ENCODE peak calls at places on chromosomes 6 and 20, in seven cellular contexts. One of them, this sample, is unnamed.

GRCh38 chr6:80333342-80333741 is 226.9 kb downstream of the BCKDHB start:
- ATAC-seq in HCT116: no peak
- ATAC-seq in activated T-cell treated with anti-CD3 and anti-CD28 coated beads, Interleukin-2, amount 50 U/mL, for 72 hours: no peak
- ATAC-seq in IMR-90: no peak
- ATAC-seq in activated CD8-positive, alpha-beta memory T cell treated with anti-CD3 and anti-CD28 coated beads, Interleukin-2, amount 10 ng/mL, durations not matched to agents 7 days and 5 days: no peak
- ATAC-seq in stimulated activated naive CD8-positive, alpha-beta T cell treated with anti-CD3 and anti-CD28 coated beads, Interleukin-15, Interleukin-2, amounts not matched to agents 100 U/mL and 50 U/mL, for 24 hours: no peak
- ATAC-seq in naive thymus-derived CD8-positive, alpha-beta T cell: no peak
- ATAC-seq in this sample: no peak

GRCh38 chr6:56714982-56715456 is 72.3 kb upstream of the DST start:
- ATAC-seq in HCT116: peak
- ATAC-seq in naive thymus-derived CD8-positive, alpha-beta T cell: no peak
- ATAC-seq in IMR-90: peak
- ATAC-seq in activated T-cell treated with anti-CD3 and anti-CD28 coated beads, Interleukin-2, amount 50 U/mL, for 72 hours: no peak
- ATAC-seq in stimulated activated naive CD8-positive, alpha-beta T cell treated with anti-CD3 and anti-CD28 coated beads, Interleukin-15, Interleukin-2, amounts not matched to agents 100 U/mL and 50 U/mL, for 24 hours: no peak
- ATAC-seq in activated CD8-positive, alpha-beta memory T cell treated with anti-CD3 and anti-CD28 coated beads, Interleukin-2, amount 10 ng/mL, durations not matched to agents 7 days and 5 days: no peak
- ATAC-seq in this sample: no peak

GRCh38 chr20:41094656-41095055 is 42.7 kb upstream of the PLCG1 start:
- ATAC-seq in stimulated activated naive CD8-positive, alpha-beta T cell treated with anti-CD3 and anti-CD28 coated beads, Interleukin-15, Interleukin-2, amounts not matched to agents 100 U/mL and 50 U/mL, for 24 hours: peak
- ATAC-seq in activated T-cell treated with anti-CD3 and anti-CD28 coated beads, Interleukin-2, amount 50 U/mL, for 72 hours: peak
- ATAC-seq in IMR-90: peak
- ATAC-seq in naive thymus-derived CD8-positive, alpha-beta T cell: peak
- ATAC-seq in activated CD8-positive, alpha-beta memory T cell treated with anti-CD3 and anti-CD28 coated beads, Interleukin-2, amount 10 ng/mL, durations not matched to agents 7 days and 5 days: no peak
- ATAC-seq in HCT116: no peak
- ATAC-seq in this sample: no peak

GRCh38 chr20:4325548-4326187 is 310.3 kb upstream of the RNF24 start:
- ATAC-seq in activated T-cell treated with anti-CD3 and anti-CD28 coated beads, Interleukin-2, amount 50 U/mL, for 72 hours: no peak
- ATAC-seq in stimulated activated naive CD8-positive, alpha-beta T cell treated with anti-CD3 and anti-CD28 coated beads, Interleukin-15, Interleukin-2, amounts not matched to agents 100 U/mL and 50 U/mL, for 24 hours: no peak
- ATAC-seq in HCT116: no peak
- ATAC-seq in activated CD8-positive, alpha-beta memory T cell treated with anti-CD3 and anti-CD28 coated beads, Interleukin-2, amount 10 ng/mL, durations not matched to agents 7 days and 5 days: no peak
- ATAC-seq in IMR-90: peak
- ATAC-seq in naive thymus-derived CD8-positive, alpha-beta T cell: no peak
- ATAC-seq in this sample: no peak

GRCh38 chr6:133895573-133896343 is 6.8 kb downstream of the TCF21 start:
- ATAC-seq in stimulated activated naive CD8-positive, alpha-beta T cell treated with anti-CD3 and anti-CD28 coated beads, Interleukin-15, Interleukin-2, amounts not matched to agents 100 U/mL and 50 U/mL, for 24 hours: no peak
- ATAC-seq in HCT116: peak
- ATAC-seq in IMR-90: no peak
- ATAC-seq in activated T-cell treated with anti-CD3 and anti-CD28 coated beads, Interleukin-2, amount 50 U/mL, for 72 hours: no peak
- ATAC-seq in activated CD8-positive, alpha-beta memory T cell treated with anti-CD3 and anti-CD28 coated beads, Interleukin-2, amount 10 ng/mL, durations not matched to agents 7 days and 5 days: no peak
- ATAC-seq in naive thymus-derived CD8-positive, alpha-beta T cell: no peak
- ATAC-seq in this sample: no peak

GRCh38 chr20:32241807-32242206 is 34.1 kb downstream of the POFUT1 start:
- ATAC-seq in stimulated activated naive CD8-positive, alpha-beta T cell treated with anti-CD3 and anti-CD28 coated beads, Interleukin-15, Interleukin-2, amounts not matched to agents 100 U/mL and 50 U/mL, for 24 hours: no peak
- ATAC-seq in activated T-cell treated with anti-CD3 and anti-CD28 coated beads, Interleukin-2, amount 50 U/mL, for 72 hours: no peak
- ATAC-seq in naive thymus-derived CD8-positive, alpha-beta T cell: no peak
- ATAC-seq in activated CD8-positive, alpha-beta memory T cell treated with anti-CD3 and anti-CD28 coated beads, Interleukin-2, amount 10 ng/mL, durations not matched to agents 7 days and 5 days: no peak
- ATAC-seq in IMR-90: no peak
- ATAC-seq in HCT116: no peak
- ATAC-seq in this sample: no peak

GRCh38 chr20:38853759-38854158 is 48.3 kb downstream of the PPP1R16B start:
- ATAC-seq in IMR-90: no peak
- ATAC-seq in naive thymus-derived CD8-positive, alpha-beta T cell: no peak
- ATAC-seq in stimulated activated naive CD8-positive, alpha-beta T cell treated with anti-CD3 and anti-CD28 coated beads, Interleukin-15, Interleukin-2, amounts not matched to agents 100 U/mL and 50 U/mL, for 24 hours: no peak
- ATAC-seq in activated CD8-positive, alpha-beta memory T cell treated with anti-CD3 and anti-CD28 coated beads, Interleukin-2, amount 10 ng/mL, durations not matched to agents 7 days and 5 days: no peak
- ATAC-seq in activated T-cell treated with anti-CD3 and anti-CD28 coated beads, Interleukin-2, amount 50 U/mL, for 72 hours: peak
- ATAC-seq in HCT116: no peak
- ATAC-seq in this sample: no peak

GRCh38 chr6:37243816-37244370 is 13.7 kb upstream of the TBC1D22B start:
- ATAC-seq in activated CD8-positive, alpha-beta memory T cell treated with anti-CD3 and anti-CD28 coated beads, Interleukin-2, amount 10 ng/mL, durations not matched to agents 7 days and 5 days: no peak
- ATAC-seq in naive thymus-derived CD8-positive, alpha-beta T cell: no peak
- ATAC-seq in IMR-90: no peak
- ATAC-seq in HCT116: no peak
- ATAC-seq in stimulated activated naive CD8-positive, alpha-beta T cell treated with anti-CD3 and anti-CD28 coated beads, Interleukin-15, Interleukin-2, amounts not matched to agents 100 U/mL and 50 U/mL, for 24 hours: no peak
- ATAC-seq in activated T-cell treated with anti-CD3 and anti-CD28 coated beads, Interleukin-2, amount 50 U/mL, for 72 hours: no peak
- ATAC-seq in this sample: no peak

GRCh38 chr6:167270499-167271307 is 20.4 kb upstream of the UNC93A start:
- ATAC-seq in HCT116: no peak
- ATAC-seq in IMR-90: no peak
- ATAC-seq in naive thymus-derived CD8-positive, alpha-beta T cell: no peak
- ATAC-seq in activated T-cell treated with anti-CD3 and anti-CD28 coated beads, Interleukin-2, amount 50 U/mL, for 72 hours: no peak
- ATAC-seq in activated CD8-positive, alpha-beta memory T cell treated with anti-CD3 and anti-CD28 coated beads, Interleukin-2, amount 10 ng/mL, durations not matched to agents 7 days and 5 days: no peak
- ATAC-seq in stimulated activated naive CD8-positive, alpha-beta T cell treated with anti-CD3 and anti-CD28 coated beads, Interleukin-15, Interleukin-2, amounts not matched to agents 100 U/mL and 50 U/mL, for 24 hours: no peak
- ATAC-seq in this sample: no peak

GRCh38 chr6:42813074-42813645 is 31.3 kb downstream of the BICRAL start:
- ATAC-seq in HCT116: no peak
- ATAC-seq in naive thymus-derived CD8-positive, alpha-beta T cell: no peak
- ATAC-seq in stimulated activated naive CD8-positive, alpha-beta T cell treated with anti-CD3 and anti-CD28 coated beads, Interleukin-15, Interleukin-2, amounts not matched to agents 100 U/mL and 50 U/mL, for 24 hours: peak
- ATAC-seq in activated T-cell treated with anti-CD3 and anti-CD28 coated beads, Interleukin-2, amount 50 U/mL, for 72 hours: no peak
- ATAC-seq in IMR-90: no peak
- ATAC-seq in activated CD8-positive, alpha-beta memory T cell treated with anti-CD3 and anti-CD28 coated beads, Interleukin-2, amount 10 ng/mL, durations not matched to agents 7 days and 5 days: no peak
- ATAC-seq in this sample: no peak

GRCh38 chr6:54621285-54621684 is 225.3 kb upstream of the FAM83B start:
- ATAC-seq in stimulated activated naive CD8-positive, alpha-beta T cell treated with anti-CD3 and anti-CD28 coated beads, Interleukin-15, Interleukin-2, amounts not matched to agents 100 U/mL and 50 U/mL, for 24 hours: no peak
- ATAC-seq in HCT116: peak
- ATAC-seq in activated CD8-positive, alpha-beta memory T cell treated with anti-CD3 and anti-CD28 coated beads, Interleukin-2, amount 10 ng/mL, durations not matched to agents 7 days and 5 days: no peak
- ATAC-seq in IMR-90: no peak
- ATAC-seq in activated T-cell treated with anti-CD3 and anti-CD28 coated beads, Interleukin-2, amount 50 U/mL, for 72 hours: no peak
- ATAC-seq in naive thymus-derived CD8-positive, alpha-beta T cell: no peak
- ATAC-seq in this sample: no peak

GRCh38 chr6:143652840-143653239 is 24.9 kb upstream of the PHACTR2 start:
- ATAC-seq in activated CD8-positive, alpha-beta memory T cell treated with anti-CD3 and anti-CD28 coated beads, Interleukin-2, amount 10 ng/mL, durations not matched to agents 7 days and 5 days: no peak
- ATAC-seq in activated T-cell treated with anti-CD3 and anti-CD28 coated beads, Interleukin-2, amount 50 U/mL, for 72 hours: no peak
- ATAC-seq in naive thymus-derived CD8-positive, alpha-beta T cell: no peak
- ATAC-seq in IMR-90: no peak
- ATAC-seq in HCT116: no peak
- ATAC-seq in stimulated activated naive CD8-positive, alpha-beta T cell treated with anti-CD3 and anti-CD28 coated beads, Interleukin-15, Interleukin-2, amounts not matched to agents 100 U/mL and 50 U/mL, for 24 hours: no peak
- ATAC-seq in this sample: no peak

GRCh38 chr6:156396068-156396771 is 381.0 kb upstream of the ARID1B start:
- ATAC-seq in IMR-90: no peak
- ATAC-seq in activated T-cell treated with anti-CD3 and anti-CD28 coated beads, Interleukin-2, amount 50 U/mL, for 72 hours: peak
- ATAC-seq in naive thymus-derived CD8-positive, alpha-beta T cell: peak
- ATAC-seq in activated CD8-positive, alpha-beta memory T cell treated with anti-CD3 and anti-CD28 coated beads, Interleukin-2, amount 10 ng/mL, durations not matched to agents 7 days and 5 days: no peak
- ATAC-seq in HCT116: no peak
- ATAC-seq in stimulated activated naive CD8-positive, alpha-beta T cell treated with anti-CD3 and anti-CD28 coated beads, Interleukin-15, Interleukin-2, amounts not matched to agents 100 U/mL and 50 U/mL, for 24 hours: peak
- ATAC-seq in this sample: peak

GRCh38 chr20:61635721-61636455 is 383.8 kb downstream of the CDH4 start:
- ATAC-seq in HCT116: no peak
- ATAC-seq in activated T-cell treated with anti-CD3 and anti-CD28 coated beads, Interleukin-2, amount 50 U/mL, for 72 hours: no peak
- ATAC-seq in IMR-90: no peak
- ATAC-seq in stimulated activated naive CD8-positive, alpha-beta T cell treated with anti-CD3 and anti-CD28 coated beads, Interleukin-15, Interleukin-2, amounts not matched to agents 100 U/mL and 50 U/mL, for 24 hours: no peak
- ATAC-seq in naive thymus-derived CD8-positive, alpha-beta T cell: no peak
- ATAC-seq in activated CD8-positive, alpha-beta memory T cell treated with anti-CD3 and anti-CD28 coated beads, Interleukin-2, amount 10 ng/mL, durations not matched to agents 7 days and 5 days: no peak
- ATAC-seq in this sample: no peak

GRCh38 chr20:57425150-57426013 is 34.2 kb downstream of the RBM38 start:
- ATAC-seq in IMR-90: no peak
- ATAC-seq in HCT116: peak
- ATAC-seq in activated T-cell treated with anti-CD3 and anti-CD28 coated beads, Interleukin-2, amount 50 U/mL, for 72 hours: no peak
- ATAC-seq in activated CD8-positive, alpha-beta memory T cell treated with anti-CD3 and anti-CD28 coated beads, Interleukin-2, amount 10 ng/mL, durations not matched to agents 7 days and 5 days: no peak
- ATAC-seq in stimulated activated naive CD8-positive, alpha-beta T cell treated with anti-CD3 and anti-CD28 coated beads, Interleukin-15, Interleukin-2, amounts not matched to agents 100 U/mL and 50 U/mL, for 24 hours: no peak
- ATAC-seq in naive thymus-derived CD8-positive, alpha-beta T cell: peak
- ATAC-seq in this sample: peak

GRCh38 chr6:21753571-21754108 is 160.1 kb downstream of the SOX4 start:
- ATAC-seq in naive thymus-derived CD8-positive, alpha-beta T cell: no peak
- ATAC-seq in HCT116: peak
- ATAC-seq in IMR-90: peak
- ATAC-seq in activated CD8-positive, alpha-beta memory T cell treated with anti-CD3 and anti-CD28 coated beads, Interleukin-2, amount 10 ng/mL, durations not matched to agents 7 days and 5 days: no peak
- ATAC-seq in activated T-cell treated with anti-CD3 and anti-CD28 coated beads, Interleukin-2, amount 50 U/mL, for 72 hours: no peak
- ATAC-seq in stimulated activated naive CD8-positive, alpha-beta T cell treated with anti-CD3 and anti-CD28 coated beads, Interleukin-15, Interleukin-2, amounts not matched to agents 100 U/mL and 50 U/mL, for 24 hours: no peak
- ATAC-seq in this sample: no peak

GRCh38 chr6:157239671-157240058 is 83.7 kb downstream of the TMEM242 start:
- ATAC-seq in HCT116: no peak
- ATAC-seq in stimulated activated naive CD8-positive, alpha-beta T cell treated with anti-CD3 and anti-CD28 coated beads, Interleukin-15, Interleukin-2, amounts not matched to agents 100 U/mL and 50 U/mL, for 24 hours: no peak
- ATAC-seq in naive thymus-derived CD8-positive, alpha-beta T cell: no peak
- ATAC-seq in activated CD8-positive, alpha-beta memory T cell treated with anti-CD3 and anti-CD28 coated beads, Interleukin-2, amount 10 ng/mL, durations not matched to agents 7 days and 5 days: no peak
- ATAC-seq in activated T-cell treated with anti-CD3 and anti-CD28 coated beads, Interleukin-2, amount 50 U/mL, for 72 hours: no peak
- ATAC-seq in IMR-90: no peak
- ATAC-seq in this sample: no peak

GRCh38 chr6:2956930-2957329 is 14.4 kb downstream of the SERPINB6 start:
- ATAC-seq in stimulated activated naive CD8-positive, alpha-beta T cell treated with anti-CD3 and anti-CD28 coated beads, Interleukin-15, Interleukin-2, amounts not matched to agents 100 U/mL and 50 U/mL, for 24 hours: no peak
- ATAC-seq in naive thymus-derived CD8-positive, alpha-beta T cell: no peak
- ATAC-seq in HCT116: no peak
- ATAC-seq in activated T-cell treated with anti-CD3 and anti-CD28 coated beads, Interleukin-2, amount 50 U/mL, for 72 hours: no peak
- ATAC-seq in IMR-90: no peak
- ATAC-seq in activated CD8-positive, alpha-beta memory T cell treated with anti-CD3 and anti-CD28 coated beads, Interleukin-2, amount 10 ng/mL, durations not matched to agents 7 days and 5 days: no peak
- ATAC-seq in this sample: no peak

GRCh38 chr6:157538163-157538562 is 157.2 kb downstream of the ZDHHC14 start:
- ATAC-seq in HCT116: no peak
- ATAC-seq in stimulated activated naive CD8-positive, alpha-beta T cell treated with anti-CD3 and anti-CD28 coated beads, Interleukin-15, Interleukin-2, amounts not matched to agents 100 U/mL and 50 U/mL, for 24 hours: no peak
- ATAC-seq in activated T-cell treated with anti-CD3 and anti-CD28 coated beads, Interleukin-2, amount 50 U/mL, for 72 hours: peak
- ATAC-seq in activated CD8-positive, alpha-beta memory T cell treated with anti-CD3 and anti-CD28 coated beads, Interleukin-2, amount 10 ng/mL, durations not matched to agents 7 days and 5 days: no peak
- ATAC-seq in IMR-90: no peak
- ATAC-seq in naive thymus-derived CD8-positive, alpha-beta T cell: no peak
- ATAC-seq in this sample: peak

GRCh38 chr6:111774346-111774703 is 98.9 kb downstream of the FYN start:
- ATAC-seq in activated T-cell treated with anti-CD3 and anti-CD28 coated beads, Interleukin-2, amount 50 U/mL, for 72 hours: peak
- ATAC-seq in activated CD8-positive, alpha-beta memory T cell treated with anti-CD3 and anti-CD28 coated beads, Interleukin-2, amount 10 ng/mL, durations not matched to agents 7 days and 5 days: no peak
- ATAC-seq in HCT116: peak
- ATAC-seq in naive thymus-derived CD8-positive, alpha-beta T cell: peak
- ATAC-seq in IMR-90: no peak
- ATAC-seq in stimulated activated naive CD8-positive, alpha-beta T cell treated with anti-CD3 and anti-CD28 coated beads, Interleukin-15, Interleukin-2, amounts not matched to agents 100 U/mL and 50 U/mL, for 24 hours: no peak
- ATAC-seq in this sample: no peak

GRCh38 chr6:32096087-32096393 is 13.1 kb downstream of the TNXB start:
- ATAC-seq in naive thymus-derived CD8-positive, alpha-beta T cell: peak
- ATAC-seq in IMR-90: no peak
- ATAC-seq in activated CD8-positive, alpha-beta memory T cell treated with anti-CD3 and anti-CD28 coated beads, Interleukin-2, amount 10 ng/mL, durations not matched to agents 7 days and 5 days: peak
- ATAC-seq in stimulated activated naive CD8-positive, alpha-beta T cell treated with anti-CD3 and anti-CD28 coated beads, Interleukin-15, Interleukin-2, amounts not matched to agents 100 U/mL and 50 U/mL, for 24 hours: no peak
- ATAC-seq in activated T-cell treated with anti-CD3 and anti-CD28 coated beads, Interleukin-2, amount 50 U/mL, for 72 hours: peak
- ATAC-seq in HCT116: no peak
- ATAC-seq in this sample: no peak

GRCh38 chr20:50819344-50819743 is 24.5 kb downstream of the BCAS4 start:
- ATAC-seq in activated T-cell treated with anti-CD3 and anti-CD28 coated beads, Interleukin-2, amount 50 U/mL, for 72 hours: no peak
- ATAC-seq in stimulated activated naive CD8-positive, alpha-beta T cell treated with anti-CD3 and anti-CD28 coated beads, Interleukin-15, Interleukin-2, amounts not matched to agents 100 U/mL and 50 U/mL, for 24 hours: no peak
- ATAC-seq in HCT116: no peak
- ATAC-seq in activated CD8-positive, alpha-beta memory T cell treated with anti-CD3 and anti-CD28 coated beads, Interleukin-2, amount 10 ng/mL, durations not matched to agents 7 days and 5 days: no peak
- ATAC-seq in IMR-90: no peak
- ATAC-seq in naive thymus-derived CD8-positive, alpha-beta T cell: no peak
- ATAC-seq in this sample: peak

GRCh38 chr20:10603971-10604864 is 69.6 kb downstream of the JAG1 start:
- ATAC-seq in activated T-cell treated with anti-CD3 and anti-CD28 coated beads, Interleukin-2, amount 50 U/mL, for 72 hours: no peak
- ATAC-seq in HCT116: peak
- ATAC-seq in IMR-90: peak
- ATAC-seq in activated CD8-positive, alpha-beta memory T cell treated with anti-CD3 and anti-CD28 coated beads, Interleukin-2, amount 10 ng/mL, durations not matched to agents 7 days and 5 days: no peak
- ATAC-seq in stimulated activated naive CD8-positive, alpha-beta T cell treated with anti-CD3 and anti-CD28 coated beads, Interleukin-15, Interleukin-2, amounts not matched to agents 100 U/mL and 50 U/mL, for 24 hours: no peak
- ATAC-seq in naive thymus-derived CD8-positive, alpha-beta T cell: no peak
- ATAC-seq in this sample: no peak

GRCh38 chr6:51350308-51350904 is 531.7 kb downstream of the TFAP2B start:
- ATAC-seq in activated CD8-positive, alpha-beta memory T cell treated with anti-CD3 and anti-CD28 coated beads, Interleukin-2, amount 10 ng/mL, durations not matched to agents 7 days and 5 days: no peak
- ATAC-seq in activated T-cell treated with anti-CD3 and anti-CD28 coated beads, Interleukin-2, amount 50 U/mL, for 72 hours: no peak
- ATAC-seq in naive thymus-derived CD8-positive, alpha-beta T cell: no peak
- ATAC-seq in stimulated activated naive CD8-positive, alpha-beta T cell treated with anti-CD3 and anti-CD28 coated beads, Interleukin-15, Interleukin-2, amounts not matched to agents 100 U/mL and 50 U/mL, for 24 hours: no peak
- ATAC-seq in IMR-90: no peak
- ATAC-seq in HCT116: no peak
- ATAC-seq in this sample: no peak

GRCh38 chr6:137724495-137725211 is 142.4 kb upstream of the TNFAIP3 start:
- ATAC-seq in stimulated activated naive CD8-positive, alpha-beta T cell treated with anti-CD3 and anti-CD28 coated beads, Interleukin-15, Interleukin-2, amounts not matched to agents 100 U/mL and 50 U/mL, for 24 hours: no peak
- ATAC-seq in activated CD8-positive, alpha-beta memory T cell treated with anti-CD3 and anti-CD28 coated beads, Interleukin-2, amount 10 ng/mL, durations not matched to agents 7 days and 5 days: no peak
- ATAC-seq in naive thymus-derived CD8-positive, alpha-beta T cell: no peak
- ATAC-seq in activated T-cell treated with anti-CD3 and anti-CD28 coated beads, Interleukin-2, amount 50 U/mL, for 72 hours: no peak
- ATAC-seq in HCT116: no peak
- ATAC-seq in IMR-90: no peak
- ATAC-seq in this sample: no peak

GRCh38 chr6:157063176-157063934 is 260.0 kb downstream of the TMEM242 start:
- ATAC-seq in stimulated activated naive CD8-positive, alpha-beta T cell treated with anti-CD3 and anti-CD28 coated beads, Interleukin-15, Interleukin-2, amounts not matched to agents 100 U/mL and 50 U/mL, for 24 hours: no peak
- ATAC-seq in HCT116: no peak
- ATAC-seq in naive thymus-derived CD8-positive, alpha-beta T cell: no peak
- ATAC-seq in activated CD8-positive, alpha-beta memory T cell treated with anti-CD3 and anti-CD28 coated beads, Interleukin-2, amount 10 ng/mL, durations not matched to agents 7 days and 5 days: no peak
- ATAC-seq in activated T-cell treated with anti-CD3 and anti-CD28 coated beads, Interleukin-2, amount 50 U/mL, for 72 hours: peak
- ATAC-seq in IMR-90: no peak
- ATAC-seq in this sample: no peak

GRCh38 chr6:25829375-25829774 is 2.5 kb downstream of the SLC17A1 start:
- ATAC-seq in stimulated activated naive CD8-positive, alpha-beta T cell treated with anti-CD3 and anti-CD28 coated beads, Interleukin-15, Interleukin-2, amounts not matched to agents 100 U/mL and 50 U/mL, for 24 hours: peak
- ATAC-seq in activated CD8-positive, alpha-beta memory T cell treated with anti-CD3 and anti-CD28 coated beads, Interleukin-2, amount 10 ng/mL, durations not matched to agents 7 days and 5 days: peak
- ATAC-seq in HCT116: no peak
- ATAC-seq in activated T-cell treated with anti-CD3 and anti-CD28 coated beads, Interleukin-2, amount 50 U/mL, for 72 hours: peak
- ATAC-seq in naive thymus-derived CD8-positive, alpha-beta T cell: no peak
- ATAC-seq in IMR-90: no peak
- ATAC-seq in this sample: peak

GRCh38 chr20:11544029-11544678 is 373.5 kb upstream of the BTBD3 start:
- ATAC-seq in IMR-90: peak
- ATAC-seq in HCT116: peak
- ATAC-seq in naive thymus-derived CD8-positive, alpha-beta T cell: no peak
- ATAC-seq in stimulated activated naive CD8-positive, alpha-beta T cell treated with anti-CD3 and anti-CD28 coated beads, Interleukin-15, Interleukin-2, amounts not matched to agents 100 U/mL and 50 U/mL, for 24 hours: no peak
- ATAC-seq in activated CD8-positive, alpha-beta memory T cell treated with anti-CD3 and anti-CD28 coated beads, Interleukin-2, amount 10 ng/mL, durations not matched to agents 7 days and 5 days: no peak
- ATAC-seq in activated T-cell treated with anti-CD3 and anti-CD28 coated beads, Interleukin-2, amount 50 U/mL, for 72 hours: no peak
- ATAC-seq in this sample: no peak

GRCh38 chr6:157268396-157268795 is 54.9 kb downstream of the TMEM242 start:
- ATAC-seq in IMR-90: no peak
- ATAC-seq in stimulated activated naive CD8-positive, alpha-beta T cell treated with anti-CD3 and anti-CD28 coated beads, Interleukin-15, Interleukin-2, amounts not matched to agents 100 U/mL and 50 U/mL, for 24 hours: no peak
- ATAC-seq in activated CD8-positive, alpha-beta memory T cell treated with anti-CD3 and anti-CD28 coated beads, Interleukin-2, amount 10 ng/mL, durations not matched to agents 7 days and 5 days: no peak
- ATAC-seq in HCT116: no peak
- ATAC-seq in activated T-cell treated with anti-CD3 and anti-CD28 coated beads, Interleukin-2, amount 50 U/mL, for 72 hours: no peak
- ATAC-seq in naive thymus-derived CD8-positive, alpha-beta T cell: no peak
- ATAC-seq in this sample: no peak

GRCh38 chr6:10175330-10175729 is 239.5 kb downstream of the TFAP2A start:
- ATAC-seq in stimulated activated naive CD8-positive, alpha-beta T cell treated with anti-CD3 and anti-CD28 coated beads, Interleukin-15, Interleukin-2, amounts not matched to agents 100 U/mL and 50 U/mL, for 24 hours: no peak
- ATAC-seq in activated CD8-positive, alpha-beta memory T cell treated with anti-CD3 and anti-CD28 coated beads, Interleukin-2, amount 10 ng/mL, durations not matched to agents 7 days and 5 days: no peak
- ATAC-seq in naive thymus-derived CD8-positive, alpha-beta T cell: no peak
- ATAC-seq in IMR-90: no peak
- ATAC-seq in HCT116: no peak
- ATAC-seq in activated T-cell treated with anti-CD3 and anti-CD28 coated beads, Interleukin-2, amount 50 U/mL, for 72 hours: no peak
- ATAC-seq in this sample: no peak

GRCh38 chr6:84652356-84653026 is 111.9 kb downstream of the TBX18 start:
- ATAC-seq in activated CD8-positive, alpha-beta memory T cell treated with anti-CD3 and anti-CD28 coated beads, Interleukin-2, amount 10 ng/mL, durations not matched to agents 7 days and 5 days: no peak
- ATAC-seq in activated T-cell treated with anti-CD3 and anti-CD28 coated beads, Interleukin-2, amount 50 U/mL, for 72 hours: no peak
- ATAC-seq in HCT116: no peak
- ATAC-seq in IMR-90: peak
- ATAC-seq in naive thymus-derived CD8-positive, alpha-beta T cell: no peak
- ATAC-seq in stimulated activated naive CD8-positive, alpha-beta T cell treated with anti-CD3 and anti-CD28 coated beads, Interleukin-15, Interleukin-2, amounts not matched to agents 100 U/mL and 50 U/mL, for 24 hours: no peak
- ATAC-seq in this sample: no peak

GRCh38 chr20:57514273-57514751 is 10.6 kb downstream of the CTCFL start:
- ATAC-seq in IMR-90: peak
- ATAC-seq in HCT116: peak
- ATAC-seq in activated CD8-positive, alpha-beta memory T cell treated with anti-CD3 and anti-CD28 coated beads, Interleukin-2, amount 10 ng/mL, durations not matched to agents 7 days and 5 days: no peak
- ATAC-seq in naive thymus-derived CD8-positive, alpha-beta T cell: no peak
- ATAC-seq in activated T-cell treated with anti-CD3 and anti-CD28 coated beads, Interleukin-2, amount 50 U/mL, for 72 hours: no peak
- ATAC-seq in stimulated activated naive CD8-positive, alpha-beta T cell treated with anti-CD3 and anti-CD28 coated beads, Interleukin-15, Interleukin-2, amounts not matched to agents 100 U/mL and 50 U/mL, for 24 hours: no peak
- ATAC-seq in this sample: peak

This sample was measured in stimulated activated memory B cell treated with anti-CD40 and anti-IgM and Interleukin-4, amounts not matched to agents 10 μg/mL and 1 μg/mL and 100 μg/mL, for 72 hours.